ENCODE peak calls at places on chromosomes 13 and 19, in seven cellular contexts. K is NCI-H69, L is NCI-H2081, X is adrenal gland, U is Peyer's patch, Y is WTC11, O is aorta. D is an unnamed sample.

GRCh38 chr19:54168174-54168917 is 4.6 kb downstream of the TMC4 start:
- DNase-seq in K (peak), Y (peak), L (peak), O (peak), X (peak), U (peak), D (peak)

GRCh38 chr13:99686157-99686572 is 184.9 kb downstream of the TM9SF2 start:
- DNase-seq in O (no peak), X (peak), Y (peak), U (peak), L (no peak), K (peak), D (peak)

GRCh38 chr19:32748497-32748896 is 28.9 kb downstream of the TDRD12 start:
- DNase-seq in K (peak), X (no peak), Y (peak), U (no peak), L (peak), O (no peak), D (peak)

GRCh38 chr13:60765700-60766411 is 368.8 kb downstream of the TDRD3 start:
- DNase-seq in X (no peak), O (no peak), Y (no peak), U (no peak), K (no peak), L (no peak), D (no peak)

GRCh38 chr19:3284759-3285646 is 60.5 kb downstream of the CELF5 start:
- DNase-seq in X (peak), U (peak), K (peak), Y (peak), L (peak), O (no peak), D (no peak)

GRCh38 chr19:49684983-49685553 is 4.3 kb upstream of the ADM5 start:
- DNase-seq in Y (no peak), O (no peak), X (no peak), K (no peak), U (no peak), L (no peak), D (no peak)

GRCh38 chr19:48379058-48379457 is 12.3 kb downstream of the KDELR1 start:
- DNase-seq in Y (no peak), O (no peak), X (no peak), U (no peak), K (peak), L (no peak), D (no peak)

GRCh38 chr13:91630916-91631315 is 232.5 kb downstream of the GPC5 start:
- DNase-seq in L (no peak), U (no peak), X (no peak), K (no peak), O (no peak), Y (no peak), D (no peak)

GRCh38 chr19:1315470-1316166 is 29.9 kb downstream of the EFNA2 start:
- DNase-seq in L (no peak), Y (peak), O (no peak), K (peak), U (peak), X (peak), D (no peak)

GRCh38 chr19:8575467-8575997 is 1.7 kb downstream of the MYO1F start:
- DNase-seq in Y (no peak), O (no peak), K (no peak), U (no peak), L (no peak), X (no peak), D (no peak)

GRCh38 chr19:19338082-19338481 is 17.5 kb downstream of the MAU2 start:
- DNase-seq in O (no peak), U (no peak), K (no peak), L (no peak), X (peak), Y (no peak), D (no peak)

GRCh38 chr19:47107201-47107952 is 6.2 kb downstream of the ZC3H4 start:
- DNase-seq in O (no peak), Y (no peak), L (no peak), K (no peak), X (no peak), U (no peak), D (no peak)

GRCh38 chr19:18893573-18894253 is 2.2 kb downstream of the CERS1 start:
- DNase-seq in L (no peak), O (no peak), U (no peak), X (no peak), K (no peak), Y (no peak), D (no peak)

GRCh38 chr13:41916173-41916954 is 44.5 kb downstream of the VWA8 start:
- DNase-seq in O (no peak), K (peak), L (no peak), Y (no peak), U (no peak), X (no peak), D (no peak)

GRCh38 chr13:29538625-29538976 is 56.9 kb downstream of the SLC7A1 start:
- DNase-seq in O (no peak), Y (no peak), X (no peak), U (no peak), K (no peak), L (no peak), D (no peak)

GRCh38 chr13:23378009-23378632 is 55.4 kb downstream of the SACS start:
- DNase-seq in X (peak), Y (no peak), K (no peak), L (no peak), U (no peak), O (peak), D (no peak)

GRCh38 chr19:56333506-56333905 is 18.9 kb upstream of the ZSCAN5A start:
- DNase-seq in O (no peak), K (peak), Y (peak), X (no peak), U (no peak), L (peak), D (peak)

GRCh38 chr13:108214511-108215383 is 589 bp downstream of the LIG4 start:
- DNase-seq in K (peak), X (no peak), Y (peak), L (peak), O (peak), U (no peak), D (peak)

GRCh38 chr19:5498817-5499535 is 43.8 kb downstream of the ZNRF4 start:
- DNase-seq in U (no peak), Y (peak), X (no peak), O (no peak), L (peak), K (peak), D (no peak)

GRCh38 chr13:98890186-98890585 is 87.7 kb downstream of the DOCK9 start:
- DNase-seq in U (no peak), X (no peak), O (no peak), Y (no peak), L (no peak), K (peak), D (no peak)

GRCh38 chr19:33800012-33800680 is 3.5 kb downstream of the KCTD15 start:
- DNase-seq in L (no peak), O (no peak), X (no peak), Y (no peak), U (no peak), K (no peak), D (no peak)

GRCh38 chr13:45500492-45501174 is 35.9 kb downstream of the COG3 start:
- DNase-seq in Y (no peak), X (no peak), L (no peak), K (no peak), O (no peak), U (no peak), D (no peak)

GRCh38 chr19:2546128-2547032 is 70.5 kb downstream of the GADD45B start:
- DNase-seq in K (no peak), X (peak), U (peak), O (peak), Y (peak), L (no peak), D (no peak)

GRCh38 chr13:100588350-100589177 is at the start of gene GGACT:
- DNase-seq in K (peak), X (peak), L (peak), Y (peak), U (peak), O (peak), D (peak)

GRCh38 chr13:109101550-109102144 is 472.2 kb downstream of the MYO16 start:
- DNase-seq in L (no peak), X (no peak), U (no peak), Y (no peak), K (no peak), O (no peak), D (no peak)